ENCODE peak calls at places on chromosomes 11 and 22, in eight cellular contexts. R is HT-29; Y is GM23248; E is DND-41; N is activated CD8-positive, alpha-beta memory T cell treated with anti-CD3 and anti-CD28 coated beads for 24 hours; W is stimulated activated CD8-positive, alpha-beta memory T cell treated with anti-CD3 and anti-CD28 coated beads, Interleukin-15, amount 100 ng/mL, for 4 hours; D is lung microvascular endothelial cell; C is anterior cingulate cortex. P is an unnamed sample.

GRCh38 chr11:17796154-17796553 is 61.6 kb downstream of the KCNC1 start:
- DNase-seq in R (no peak), Y (no peak), E (no peak), N (no peak), W (no peak), D (no peak), C (no peak), P (no peak)

GRCh38 chr11:21554284-21554683 is 638.6 kb upstream of the ANO5 start:
- DNase-seq in R (no peak), Y (no peak), E (no peak), N (no peak), W (no peak), D (no peak), C (no peak), P (no peak)

GRCh38 chr11:13405220-13405619 is 57.8 kb downstream of the BTBD10 start:
- DNase-seq in R (no peak), Y (no peak), E (no peak), N (no peak), W (no peak), D (no peak), C (no peak), P (no peak)

GRCh38 chr11:9838961-9839360 is 175.1 kb downstream of the SWAP70 start:
- DNase-seq in R (peak), Y (peak), E (no peak), N (no peak), W (no peak), D (peak), C (no peak), P (no peak)

GRCh38 chr11:123543796-123544195 is 110.6 kb downstream of the SCN3B start:
- DNase-seq in R (no peak), Y (peak), E (no peak), N (no peak), W (no peak), D (peak), C (no peak), P (no peak)

GRCh38 chr22:41157083-41157482 is 48.0 kb upstream of the L3MBTL2 start:
- DNase-seq in R (no peak), Y (no peak), E (no peak), N (no peak), W (no peak), D (no peak), C (no peak), P (no peak)

GRCh38 chr22:19090586-19091127 is 31.6 kb downstream of the DGCR2 start:
- DNase-seq in R (no peak), Y (no peak), E (no peak), N (no peak), W (no peak), D (no peak), C (no peak), P (no peak)

GRCh38 chr11:62140302-62141110 is 16.7 kb downstream of the INCENP start:
- DNase-seq in R (no peak), Y (no peak), E (no peak), N (peak), W (no peak), D (no peak), C (no peak), P (no peak)

GRCh38 chr11:12961615-12962014 is 47.5 kb upstream of the RASSF10 start:
- DNase-seq in R (no peak), Y (peak), E (no peak), N (no peak), W (no peak), D (peak), C (no peak), P (no peak)

GRCh38 chr11:14022251-14022650 is 59.7 kb downstream of the SPON1 start:
- DNase-seq in R (no peak), Y (no peak), E (no peak), N (no peak), W (no peak), D (no peak), C (no peak), P (no peak)

GRCh38 chr22:23306438-23306921 is 126.2 kb downstream of the BCR start:
- DNase-seq in R (no peak), Y (peak), E (no peak), N (no peak), W (no peak), D (peak), C (no peak), P (no peak)

GRCh38 chr11:76666408-76666807 is 4.1 kb downstream of the LRRC32 start:
- DNase-seq in R (no peak), Y (no peak), E (no peak), N (no peak), W (no peak), D (peak), C (no peak), P (peak)

GRCh38 chr11:27468209-27468608 is 4.4 kb downstream of the LGR4 start:
- DNase-seq in R (peak), Y (peak), E (no peak), N (no peak), W (no peak), D (peak), C (no peak), P (no peak)

GRCh38 chr11:119166368-119167076 is 2.0 kb upstream of the NLRX1 start:
- DNase-seq in R (no peak), Y (peak), E (no peak), N (no peak), W (no peak), D (peak), C (no peak), P (no peak)

GRCh38 chr11:131064373-131064991 is 148.2 kb upstream of the SNX19 start:
- DNase-seq in R (peak), Y (peak), E (peak), N (no peak), W (no peak), D (peak), C (peak), P (no peak)

GRCh38 chr22:37994982-37995381 is 10.6 kb upstream of the SOX10 start:
- DNase-seq in R (no peak), Y (no peak), E (no peak), N (no peak), W (no peak), D (no peak), C (no peak), P (no peak)

GRCh38 chr11:63999349-64000025 is 13.2 kb downstream of the OTUB1 start:
- DNase-seq in R (no peak), Y (peak), E (no peak), N (peak), W (peak), D (no peak), C (peak), P (peak)

GRCh38 chr11:17077240-17077519 is 287 bp downstream of the RPS13 start:
- DNase-seq in R (no peak), Y (peak), E (no peak), N (no peak), W (no peak), D (peak), C (no peak), P (peak)

GRCh38 chr22:23085785-23086184 is 15.5 kb downstream of the GNAZ start:
- DNase-seq in R (no peak), Y (no peak), E (no peak), N (no peak), W (no peak), D (no peak), C (no peak), P (no peak)

GRCh38 chr11:1743587-1744136 is 6.7 kb downstream of the IFITM10 start:
- DNase-seq in R (no peak), Y (no peak), E (no peak), N (no peak), W (no peak), D (no peak), C (no peak), P (peak)

GRCh38 chr22:46848227-46848626 is 85.8 kb downstream of the TBC1D22A start:
- DNase-seq in R (no peak), Y (peak), E (no peak), N (peak), W (no peak), D (no peak), C (no peak), P (no peak)

GRCh38 chr11:44110231-44110679 is 14.8 kb downstream of the EXT2 start:
- DNase-seq in R (peak), Y (peak), E (peak), N (peak), W (no peak), D (peak), C (no peak), P (no peak)

GRCh38 chr11:63917685-63918523 is 940 bp upstream of the RCOR2 start:
- DNase-seq in R (peak), Y (peak), E (peak), N (peak), W (no peak), D (no peak), C (peak), P (no peak)

GRCh38 chr11:926341-926916 is 759 bp downstream of the AP2A2 start:
- DNase-seq in R (peak), Y (peak), E (no peak), N (peak), W (no peak), D (peak), C (no peak), P (no peak)

P was measured in CD14-positive monocyte.